ENCODE peak calls at places on chromosomes 1 and 21, in five cellular contexts. One of them, this sample, is unnamed.

GRCh38 chr1:118151312-118151937 is 33.6 kb downstream of the SPAG17 start:
- DNase-seq in endothelial cell of umbilical vein: peak
- DNase-seq in A549: no peak
- DNase-seq in tibial nerve: peak
- DNase-seq in fibroblast of lung: peak
- DNase-seq in this sample: no peak

GRCh38 chr1:7606096-7606495 is 165.0 kb upstream of the VAMP3 start:
- DNase-seq in endothelial cell of umbilical vein: no peak
- DNase-seq in A549: no peak
- DNase-seq in tibial nerve: no peak
- DNase-seq in fibroblast of lung: no peak
- DNase-seq in this sample: no peak

GRCh38 chr1:116224111-116224510 is 112.9 kb downstream of the MAB21L3 start:
- DNase-seq in endothelial cell of umbilical vein: no peak
- DNase-seq in A549: no peak
- DNase-seq in tibial nerve: no peak
- DNase-seq in fibroblast of lung: no peak
- DNase-seq in this sample: no peak

GRCh38 chr1:92277105-92277504 is 21.7 kb downstream of the GLMN start:
- DNase-seq in endothelial cell of umbilical vein: peak
- DNase-seq in A549: no peak
- DNase-seq in tibial nerve: no peak
- DNase-seq in fibroblast of lung: peak
- DNase-seq in this sample: no peak

GRCh38 chr1:109214695-109215623 is 1.2 kb downstream of the SARS1 start:
- DNase-seq in endothelial cell of umbilical vein: peak
- DNase-seq in A549: peak
- DNase-seq in tibial nerve: peak
- DNase-seq in fibroblast of lung: peak
- DNase-seq in this sample: peak

GRCh38 chr1:21673277-21673780 is 4.2 kb upstream of the RAP1GAP start:
- DNase-seq in endothelial cell of umbilical vein: peak
- DNase-seq in A549: no peak
- DNase-seq in tibial nerve: peak
- DNase-seq in fibroblast of lung: peak
- DNase-seq in this sample: no peak

GRCh38 chr1:182833271-182833670 is 5.9 kb upstream of the DHX9 start:
- DNase-seq in endothelial cell of umbilical vein: peak
- DNase-seq in A549: no peak
- DNase-seq in tibial nerve: no peak
- DNase-seq in fibroblast of lung: peak
- DNase-seq in this sample: peak

GRCh38 chr21:32322676-32323075 is 24.0 kb downstream of the MRAP start:
- DNase-seq in endothelial cell of umbilical vein: no peak
- DNase-seq in A549: no peak
- DNase-seq in tibial nerve: no peak
- DNase-seq in fibroblast of lung: no peak
- DNase-seq in this sample: no peak

GRCh38 chr1:41789616-41790330 is 128.9 kb downstream of the HIVEP3 start:
- DNase-seq in endothelial cell of umbilical vein: no peak
- DNase-seq in A549: no peak
- DNase-seq in tibial nerve: no peak
- DNase-seq in fibroblast of lung: no peak
- DNase-seq in this sample: no peak

GRCh38 chr1:92203105-92203504 is 14.6 kb upstream of the C1orf146 start:
- DNase-seq in endothelial cell of umbilical vein: no peak
- DNase-seq in A549: no peak
- DNase-seq in tibial nerve: no peak
- DNase-seq in fibroblast of lung: no peak
- DNase-seq in this sample: no peak

GRCh38 chr1:41876533-41877445 is 41.9 kb downstream of the HIVEP3 start:
- DNase-seq in endothelial cell of umbilical vein: no peak
- DNase-seq in A549: no peak
- DNase-seq in tibial nerve: no peak
- DNase-seq in fibroblast of lung: peak
- DNase-seq in this sample: no peak

GRCh38 chr21:36419241-36419640 is 34.0 kb downstream of the CHAF1B start:
- DNase-seq in endothelial cell of umbilical vein: no peak
- DNase-seq in A549: no peak
- DNase-seq in tibial nerve: no peak
- DNase-seq in fibroblast of lung: no peak
- DNase-seq in this sample: no peak

DNA sequence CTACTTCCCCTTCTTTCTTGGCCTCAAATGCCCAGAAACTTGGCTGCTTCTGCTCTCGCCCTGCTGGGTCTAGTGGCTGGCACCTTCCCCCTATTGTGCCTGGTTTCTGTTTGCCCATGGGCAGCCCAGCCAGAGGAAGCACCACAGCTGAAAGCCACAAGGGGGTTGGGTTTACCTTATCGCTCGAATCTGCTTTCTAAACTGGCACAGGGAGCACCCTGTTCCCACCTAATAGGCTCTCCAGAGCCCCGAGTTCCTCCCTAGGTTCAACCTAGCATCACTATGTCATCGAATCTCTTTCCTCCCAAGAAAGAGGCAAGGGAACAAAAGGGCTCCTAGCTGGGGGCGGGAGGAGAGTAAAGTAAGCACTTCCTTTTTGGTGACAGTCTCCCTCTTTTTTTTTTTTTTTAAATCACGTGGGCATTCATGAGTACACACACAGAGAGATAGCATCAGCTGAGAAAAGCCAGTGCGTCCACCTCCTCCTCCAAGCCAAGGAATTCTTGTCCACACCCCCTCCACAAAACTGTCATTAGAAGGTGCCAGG is 72.8 kb downstream of the PLEKHA6 start:
- DNase-seq in endothelial cell of umbilical vein: no peak
- DNase-seq in A549: peak
- DNase-seq in tibial nerve: peak
- DNase-seq in fibroblast of lung: no peak
- DNase-seq in this sample: no peak
- H3K4me3 ChIP-seq in endothelial cell of umbilical vein: no peak
- H3K4me3 ChIP-seq in A549: peak
- H3K4me3 ChIP-seq in tibial nerve: no peak
- H3K4me3 ChIP-seq in fibroblast of lung: no peak
- H3K4me3 ChIP-seq in this sample: peak

GRCh38 chr21:15729674-15730483 is at the start of gene USP25:
- DNase-seq in endothelial cell of umbilical vein: peak
- DNase-seq in A549: peak
- DNase-seq in tibial nerve: peak
- DNase-seq in fibroblast of lung: peak
- DNase-seq in this sample: no peak
- TF ChIP-seq CTCF in endothelial cell of umbilical vein: no peak
- TF ChIP-seq CTCF in A549: peak
- TF ChIP-seq CTCF in tibial nerve: peak
- TF ChIP-seq CTCF in fibroblast of lung: no peak
- TF ChIP-seq CTCF in this sample: no peak

GRCh38 chr1:79198841-79199240 is 192.3 kb upstream of the ADGRL4 start:
- DNase-seq in endothelial cell of umbilical vein: peak
- DNase-seq in A549: no peak
- DNase-seq in tibial nerve: no peak
- DNase-seq in fibroblast of lung: peak
- DNase-seq in this sample: peak
- H3K4me3 ChIP-seq in endothelial cell of umbilical vein: no peak
- H3K4me3 ChIP-seq in A549: no peak
- H3K4me3 ChIP-seq in tibial nerve: no peak
- H3K4me3 ChIP-seq in fibroblast of lung: no peak
- H3K4me3 ChIP-seq in this sample: no peak

DNA sequence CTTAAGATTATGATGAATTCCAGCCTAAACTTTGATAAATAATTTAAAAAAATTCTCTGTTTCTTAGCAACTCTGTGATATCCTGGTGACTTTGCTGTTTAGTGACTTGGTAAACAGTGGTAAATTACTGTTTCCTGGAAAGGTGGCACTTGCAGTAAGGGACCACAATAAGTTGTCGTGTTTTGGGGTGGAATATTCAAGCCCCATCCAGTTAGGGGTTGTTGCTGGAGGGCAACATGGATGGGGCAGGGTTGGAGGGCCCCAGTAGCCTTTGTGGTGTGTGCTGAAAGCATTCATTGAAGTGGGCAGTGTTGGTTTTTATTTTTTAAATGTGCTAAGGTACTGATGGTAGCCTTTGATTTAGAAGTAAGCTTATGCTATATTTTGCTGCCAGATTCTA is 30.3 kb downstream of the PRDM2 start:
- DNase-seq in endothelial cell of umbilical vein: no peak
- DNase-seq in A549: no peak
- DNase-seq in tibial nerve: no peak
- DNase-seq in fibroblast of lung: no peak
- DNase-seq in this sample: no peak
- TF ChIP-seq CTCF in endothelial cell of umbilical vein: no peak
- TF ChIP-seq CTCF in A549: no peak
- TF ChIP-seq CTCF in tibial nerve: no peak
- TF ChIP-seq CTCF in fibroblast of lung: no peak
- TF ChIP-seq CTCF in this sample: no peak

GRCh38 chr1:232921416-232921815 is 29.0 kb upstream of the NTPCR start:
- DNase-seq in endothelial cell of umbilical vein: no peak
- DNase-seq in A549: no peak
- DNase-seq in tibial nerve: no peak
- DNase-seq in fibroblast of lung: no peak
- DNase-seq in this sample: no peak
- H3K4me3 ChIP-seq in endothelial cell of umbilical vein: no peak
- H3K4me3 ChIP-seq in A549: no peak
- H3K4me3 ChIP-seq in tibial nerve: no peak
- H3K4me3 ChIP-seq in fibroblast of lung: no peak
- H3K4me3 ChIP-seq in this sample: no peak

GRCh38 chr1:181175356-181175755 is 86.9 kb downstream of the IER5 start:
- DNase-seq in endothelial cell of umbilical vein: no peak
- DNase-seq in A549: no peak
- DNase-seq in tibial nerve: no peak
- DNase-seq in fibroblast of lung: no peak
- DNase-seq in this sample: no peak

GRCh38 chr1:181175955-181176354 is 87.5 kb downstream of the IER5 start:
- DNase-seq in endothelial cell of umbilical vein: no peak
- DNase-seq in A549: no peak
- DNase-seq in tibial nerve: no peak
- DNase-seq in fibroblast of lung: no peak
- DNase-seq in this sample: no peak

GRCh38 chr1:181179980-181180964 is 91.8 kb downstream of the IER5 start:
- DNase-seq in endothelial cell of umbilical vein: no peak
- DNase-seq in A549: no peak
- DNase-seq in tibial nerve: peak
- DNase-seq in fibroblast of lung: peak
- DNase-seq in this sample: no peak

GRCh38 chr1:181179279-181179979 is 90.9 kb downstream of the IER5 start:
- DNase-seq in endothelial cell of umbilical vein: no peak
- DNase-seq in A549: no peak
- DNase-seq in tibial nerve: no peak
- DNase-seq in fibroblast of lung: no peak
- DNase-seq in this sample: no peak

DNA sequence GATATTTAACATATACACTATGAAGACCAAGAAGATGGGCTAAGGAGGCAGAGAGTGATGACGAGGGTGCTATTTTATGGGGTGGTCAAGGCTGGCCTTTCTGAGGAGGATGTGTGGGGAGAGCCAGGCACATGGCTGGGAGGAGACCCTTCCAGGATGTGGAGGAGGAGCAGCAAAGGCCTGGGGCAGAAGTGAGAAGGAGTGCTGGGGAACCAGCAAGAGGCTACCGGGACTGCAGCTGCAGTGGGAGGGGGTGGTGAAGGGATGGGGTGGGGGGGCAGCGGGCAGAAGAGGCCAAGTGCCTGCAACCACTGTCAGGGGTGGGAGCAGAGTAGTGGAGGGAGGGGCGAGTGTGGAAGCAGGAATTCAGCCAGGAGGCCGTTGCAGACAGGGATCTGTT is 89.7 kb downstream of the IER5 start:
- DNase-seq in endothelial cell of umbilical vein: no peak
- DNase-seq in A549: no peak
- DNase-seq in tibial nerve: no peak
- DNase-seq in fibroblast of lung: no peak
- DNase-seq in this sample: no peak
- TF ChIP-seq CTCF in endothelial cell of umbilical vein: no peak
- TF ChIP-seq CTCF in A549: no peak
- TF ChIP-seq CTCF in tibial nerve: no peak
- TF ChIP-seq CTCF in fibroblast of lung: no peak
- TF ChIP-seq CTCF in this sample: no peak

DNA sequence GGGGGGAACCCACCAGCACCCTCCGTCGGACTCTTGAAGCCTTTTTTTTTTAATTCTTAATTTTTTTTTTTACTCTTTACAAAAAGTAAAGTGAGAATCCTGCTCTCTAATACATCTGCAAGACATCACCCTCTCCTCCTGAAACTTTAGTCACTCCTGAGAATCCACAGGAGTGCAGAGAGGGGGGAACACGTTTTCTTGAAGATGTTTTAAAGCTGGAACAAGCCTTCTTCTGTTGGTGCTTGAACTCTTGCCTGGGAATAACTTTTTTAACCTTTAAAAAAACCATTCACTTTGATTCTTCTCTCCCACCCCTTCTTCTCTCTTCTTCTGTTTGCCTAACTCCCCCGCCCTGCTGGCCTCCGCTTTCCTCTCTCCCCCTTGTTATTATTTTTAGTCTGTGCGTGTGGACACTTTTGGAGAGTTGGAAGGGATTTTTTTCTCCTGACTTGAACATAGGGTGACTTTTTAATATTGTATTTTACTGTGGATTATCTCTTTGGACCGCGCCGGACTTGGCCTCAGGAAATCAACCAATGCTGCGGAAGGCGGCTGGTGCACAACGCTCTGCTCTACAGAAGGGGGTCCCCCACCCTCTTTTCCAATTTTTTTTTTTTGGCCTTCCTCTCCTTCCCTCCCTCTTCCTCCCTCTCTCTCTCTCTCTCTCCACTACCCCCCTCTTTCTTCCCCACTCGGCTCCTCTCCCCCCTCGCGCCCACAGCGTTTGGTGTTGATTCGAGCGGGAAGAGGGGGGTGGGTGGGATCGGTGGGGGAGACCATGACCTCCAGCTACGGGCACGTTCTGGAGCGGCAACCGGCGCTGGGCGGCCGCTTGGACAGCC is at the start of gene PRRX1:
- DNase-seq in endothelial cell of umbilical vein: no peak
- DNase-seq in A549: no peak
- DNase-seq in tibial nerve: no peak
- DNase-seq in fibroblast of lung: peak
- DNase-seq in this sample: no peak
- H3K4me3 ChIP-seq in endothelial cell of umbilical vein: peak
- H3K4me3 ChIP-seq in A549: peak
- H3K4me3 ChIP-seq in tibial nerve: peak
- H3K4me3 ChIP-seq in fibroblast of lung: peak
- H3K4me3 ChIP-seq in this sample: peak

This sample was measured in epithelial cell of proximal tubule.